ENCODE peak calls at places on chromosomes 13 and 19, in six cellular contexts. X is K562, D is HepG2, G is HCT116, N is H1, P is GM12878. T is an unnamed sample.
A peak's percentile ranks its signal among the peaks of the same experiment; 100 is the strongest.

GRCh38 chr19:14440049-14440448 is 6.9 kb downstream of the PKN1 start:
- DNase-seq in X (peak; percentile 92), D (no peak), G (no peak), N (no peak), P (peak; percentile 37), T (no peak)

GRCh38 chr13:97068146-97068545 is 73.9 kb upstream of the OXGR1 start:
- DNase-seq in X (no peak), D (no peak), G (no peak), N (no peak), P (no peak), T (no peak)

GRCh38 chr19:4556574-4557185 is 2.8 kb downstream of the SEMA6B start:
- DNase-seq in X (peak; percentile 90), D (no peak), G (peak; percentile 69), N (no peak), P (no peak), T (no peak)

GRCh38 chr19:12782424-12783225 is 7.3 kb upstream of the HOOK2 start:
- DNase-seq in X (peak; percentile 89), D (no peak), G (no peak), N (no peak), P (no peak), T (no peak)

GRCh38 chr13:36788276-36788675 is 30.7 kb upstream of the RFXAP start:
- DNase-seq in X (no peak), D (no peak), G (no peak), N (no peak), P (no peak), T (no peak)

GRCh38 chr13:101309014-101309619 is 107.2 kb downstream of the NALCN start:
- DNase-seq in X (no peak), D (no peak), G (no peak), N (no peak), P (no peak), T (no peak)

GRCh38 chr19:5099822-5100221 is 130.9 kb downstream of the KDM4B start:
- DNase-seq in X (peak; percentile 34), D (no peak), G (no peak), N (no peak), P (no peak), T (no peak)

GRCh38 chr13:51342706-51343105 is 3.2 kb downstream of the SERPINE3 start:
- DNase-seq in X (no peak), D (no peak), G (no peak), N (no peak), P (no peak), T (no peak)

GRCh38 chr19:952680-953500 is 27.1 kb downstream of the ARID3A start:
- DNase-seq in X (peak; percentile 81), D (peak; percentile 95), G (no peak), N (no peak), P (no peak), T (no peak)

GRCh38 chr19:4597278-4597974 is 37.9 kb upstream of the SEMA6B start:
- DNase-seq in X (no peak), D (no peak), G (no peak), N (no peak), P (no peak), T (no peak)

GRCh38 chr19:34485831-34486230 is 4.3 kb downstream of the WTIP start:
- DNase-seq in X (peak; percentile 18), D (no peak), G (no peak), N (no peak), P (no peak), T (no peak)

GRCh38 chr13:108115739-108116138 is 99.6 kb downstream of the LIG4 start:
- DNase-seq in X (no peak), D (no peak), G (no peak), N (no peak), P (no peak), T (no peak)

GRCh38 chr13:93861818-93862217 is 617.7 kb downstream of the DCT start:
- DNase-seq in X (no peak), D (no peak), G (no peak), N (no peak), P (no peak), T (no peak)

GRCh38 chr19:34298891-34299510 is 44.6 kb downstream of the GARRE1 start:
- DNase-seq in X (no peak), D (no peak), G (no peak), N (no peak), P (no peak), T (no peak)

GRCh38 chr19:51439021-51439465 is 19.2 kb downstream of the SIGLEC8 start:
- DNase-seq in X (peak; percentile 51), D (peak; percentile 14), G (no peak), N (no peak), P (no peak), T (no peak)

GRCh38 chr13:30745917-30746686 is 10.8 kb downstream of the ALOX5AP start:
- DNase-seq in X (no peak), D (peak; percentile 65), G (no peak), N (no peak), P (no peak), T (no peak)

GRCh38 chr19:6218497-6219146 is 61.2 kb downstream of the MLLT1 start:
- DNase-seq in X (peak; percentile 87), D (peak; percentile 77), G (peak; percentile 51), N (peak; percentile 70), P (peak; percentile 35), T (no peak)

GRCh38 chr19:54165222-54165621 is 5.7 kb upstream of the LENG1 start:
- DNase-seq in X (no peak), D (no peak), G (no peak), N (no peak), P (no peak), T (no peak)

GRCh38 chr19:54162241-54162805 is 2.8 kb upstream of the LENG1 start:
- DNase-seq in X (peak; percentile 90), D (no peak), G (peak; percentile 65), N (no peak), P (no peak), T (no peak)

GRCh38 chr19:54162884-54163283 is 3.4 kb upstream of the LENG1 start:
- DNase-seq in X (no peak), D (no peak), G (no peak), N (no peak), P (no peak), T (no peak)

GRCh38 chr19:54160948-54161347 is 1.4 kb upstream of the LENG1 start:
- DNase-seq in X (peak; percentile 22), D (no peak), G (no peak), N (no peak), P (no peak), T (no peak)

DNA sequence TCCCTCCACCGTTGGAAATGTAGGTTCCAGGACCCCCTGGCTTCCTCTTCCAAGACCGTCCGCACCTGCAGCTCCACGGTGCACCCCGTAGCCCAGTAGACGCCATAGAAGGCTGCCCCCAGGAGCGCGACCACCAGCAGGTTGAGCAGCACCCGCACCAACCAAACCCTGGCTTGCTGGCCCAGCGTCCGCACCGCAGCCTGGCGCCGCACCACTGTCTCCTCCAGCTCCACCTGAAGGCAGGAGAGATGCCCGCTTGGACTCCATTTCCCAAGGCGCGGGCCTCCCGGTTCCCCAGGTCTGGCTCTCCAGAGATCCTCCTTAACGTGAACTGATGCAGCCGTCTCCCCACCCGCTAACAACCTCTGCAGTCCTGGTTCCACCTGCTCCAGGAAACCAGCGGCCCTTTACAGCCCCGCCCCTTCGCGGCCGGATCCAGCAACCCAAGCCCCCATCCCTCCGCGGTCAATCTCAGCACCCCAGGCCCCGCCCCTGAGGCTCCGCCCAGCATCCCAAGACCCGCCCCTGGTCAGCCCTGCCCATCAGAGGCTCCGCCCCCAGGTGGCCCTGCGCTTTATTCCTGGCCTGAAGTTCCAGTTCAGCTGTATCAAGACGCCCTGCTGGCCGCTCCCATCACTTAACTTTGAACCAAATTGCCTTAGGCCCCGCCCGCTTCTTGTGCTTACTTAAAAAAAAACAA is 5.0 kb upstream of the LENG1 start:
- DNase-seq in X (peak; percentile 89), D (no peak), G (peak; percentile 39), N (peak; percentile 76), P (no peak), T (no peak)
- TF ChIP-seq POLR2AphosphoS5 in X (no peak), D (no peak), G (no peak), N (no peak), P (no peak), T (no peak)

GRCh38 chr19:15843186-15843585 is 27.7 kb upstream of the OR10H1 start:
- DNase-seq in X (no peak), D (no peak), G (no peak), N (no peak), P (no peak), T (no peak)
- TF ChIP-seq EZH2 in X (no peak), D (no peak), G (no peak), N (no peak), P (no peak), T (no peak)

DNA sequence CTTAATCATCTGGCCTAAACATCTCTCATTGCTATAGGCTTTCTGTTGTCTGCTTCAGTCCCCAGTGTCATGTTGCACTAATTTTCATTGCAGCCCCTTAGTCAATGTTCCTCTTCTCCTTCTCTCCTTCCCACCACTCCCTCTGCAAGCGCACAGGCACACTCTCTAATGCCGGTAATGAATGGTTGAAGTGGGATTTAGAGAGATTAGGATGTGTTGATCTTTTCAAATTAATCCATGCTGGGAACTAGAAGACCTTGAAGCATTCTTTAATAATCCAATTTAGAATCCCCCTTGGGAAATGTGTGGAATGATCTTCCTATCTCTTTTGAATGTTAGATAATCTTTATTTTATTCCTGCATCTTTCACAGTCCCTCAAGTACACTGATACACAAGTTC is 33.2 kb upstream of the NDFIP2 start:
- DNase-seq in X (no peak), D (no peak), G (no peak), N (no peak), P (no peak), T (no peak)
- H3K9ac ChIP-seq in X (no peak overlapping the region), D (no peak overlapping the region), G (no peak overlapping the region), N (no peak overlapping the region), P (no peak overlapping the region), T (no peak overlapping the region)

GRCh38 chr19:38665219-38665931 is 17.9 kb downstream of the ACTN4 start:
- DNase-seq in X (no peak), D (no peak), G (no peak), N (no peak), P (no peak), T (no peak)

GRCh38 chr19:38664503-38665211 is 17.2 kb downstream of the ACTN4 start:
- DNase-seq in X (peak; percentile 81), D (no peak), G (no peak), N (no peak), P (no peak), T (no peak)

GRCh38 chr19:38667552-38668205 is 20.2 kb downstream of the ACTN4 start:
- DNase-seq in X (no peak), D (no peak), G (no peak), N (no peak), P (no peak), T (no peak)

GRCh38 chr19:38665950-38666661 is 18.7 kb downstream of the ACTN4 start:
- DNase-seq in X (no peak), D (peak; percentile 68), G (no peak), N (peak; percentile 92), P (no peak), T (no peak)

DNA sequence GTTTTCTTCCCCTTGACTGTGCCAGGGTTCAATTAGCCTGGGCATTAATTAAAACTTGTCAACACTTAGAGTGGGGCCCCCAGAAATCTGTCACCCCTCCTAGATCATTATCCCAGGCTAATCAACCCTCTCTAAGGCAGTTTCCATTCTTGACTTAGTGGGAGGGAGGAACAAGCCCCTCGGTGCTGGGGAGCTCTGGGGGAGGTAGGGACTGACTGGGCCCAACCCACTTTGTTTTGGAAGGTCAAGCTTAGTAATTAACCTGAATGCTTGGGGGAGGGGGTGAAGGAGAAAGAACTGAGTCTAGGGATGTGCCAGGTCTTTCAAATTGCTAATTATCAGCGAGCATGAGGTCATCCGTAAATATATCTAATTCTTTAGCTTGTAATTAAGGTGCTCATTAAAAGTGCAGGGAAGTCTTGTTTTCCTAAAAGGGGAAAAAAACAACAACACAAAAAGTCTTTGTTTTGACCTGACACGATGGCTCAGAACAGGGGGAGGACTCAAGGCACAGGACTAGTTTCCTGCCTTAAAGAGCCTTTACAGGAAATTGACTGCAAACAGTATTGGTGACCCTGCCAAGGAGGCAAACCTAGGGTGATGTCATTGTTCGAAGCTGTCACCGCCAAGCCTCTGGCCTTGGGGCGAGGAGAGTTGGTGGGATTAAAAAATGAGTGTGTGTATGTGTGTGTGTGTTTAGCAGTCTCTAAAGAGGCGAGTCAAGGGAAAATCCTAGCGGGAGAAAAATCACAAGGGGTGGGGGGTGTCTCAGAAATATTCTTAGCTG is 19.4 kb downstream of the ACTN4 start:
- DNase-seq in X (no peak), D (no peak), G (no peak), N (no peak), P (no peak), T (no peak)
- TF ChIP-seq POLR2AphosphoS5 in X (no peak), D (no peak), G (no peak), N (no peak), P (no peak), T (no peak)